ENCODE peak calls at places on chromosome 3, in nine cellular contexts. Z is stomach, D is breast epithelium, Q is GM12878, N is K562, C is sigmoid colon, F is HepG2, B is transverse colon, Y is H1. M is an unnamed sample. For H3K36me3, the result is how much of the 10 kb centered on the place peaks cover.

GRCh38 chr3:108060331-108060730 is 30.5 kb downstream of the CD47 start:
- DNase-seq in D (no peak), C (no peak), Y (no peak), Q (no peak), N (no peak), Z (no peak), F (no peak), B (no peak), M (no peak)

GRCh38 chr3:157938154-157938774 is 168.0 kb downstream of the SHOX2 start:
- DNase-seq in C (no peak), Y (no peak), B (no peak), Z (no peak), Q (no peak), D (no peak), N (no peak), F (no peak), M (no peak)

GRCh38 chr3:173547070-173547469 is 149.5 kb downstream of the NLGN1 start:
- DNase-seq in Q (no peak), D (no peak), N (no peak), Z (no peak), C (no peak), Y (no peak), B (no peak), F (no peak), M (no peak)

GRCh38 chr3:183354325-183354831 is 74.0 kb downstream of the MCF2L2 start:
- DNase-seq in C (no peak), N (peak), Y (no peak), D (no peak), Z (no peak), B (no peak), Q (no peak), F (no peak), M (no peak)

GRCh38 chr3:12832350-12833225 is 8.8 kb downstream of the RPL32 start:
- DNase-seq in Z (no peak), N (no peak), F (no peak), D (no peak), B (no peak), Y (no peak), C (no peak), Q (no peak), M (no peak)

GRCh38 chr3:156761713-156762575 is 64.2 kb upstream of the LEKR1 start:
- DNase-seq in D (no peak), F (no peak), B (no peak), C (no peak), Y (no peak), N (no peak), Z (no peak), Q (no peak), M (no peak)

GRCh38 chr3:72462611-72463011 is 385.6 kb downstream of the SHQ1 start:
- DNase-seq in C (no peak), Z (no peak), B (no peak), Y (no peak), F (peak), N (no peak), Q (no peak), D (no peak), M (no peak)

GRCh38 chr3:167941234-167941995 is 154.3 kb downstream of the GOLIM4 start:
- DNase-seq in Y (no peak), Z (no peak), Q (no peak), D (peak), N (peak), C (peak), F (no peak), B (peak), M (no peak)

GRCh38 chr3:108380128-108380795 is 83.9 kb downstream of the HHLA2 start:
- DNase-seq in Y (no peak), Z (no peak), D (no peak), Q (no peak), C (no peak), N (no peak), B (no peak), F (no peak), M (no peak)

GRCh38 chr3:54866221-54866620 is 61.6 kb downstream of the LRTM1 start:
- DNase-seq in F (no peak), N (no peak), Z (no peak), Y (no peak), Q (no peak), C (no peak), D (no peak), B (no peak), M (no peak)

GRCh38 chr3:182886497-182886896 is 93.2 kb downstream of the ATP11B start:
- DNase-seq in D (no peak), Y (no peak), C (no peak), Z (no peak), N (no peak), B (no peak), F (no peak), Q (no peak), M (no peak)

GRCh38 chr3:12476238-12476897 is 7.9 kb upstream of the TSEN2 start:
- DNase-seq in Y (no peak), N (no peak), D (no peak), Z (no peak), Q (no peak), B (no peak), F (no peak), C (peak), M (no peak)

GRCh38 chr3:42539871-42540714 is 37.6 kb downstream of the VIPR1 start:
- DNase-seq in D (peak), Y (peak), N (peak), Q (no peak), C (peak), Z (peak), B (peak), F (peak), M (peak)

GRCh38 chr3:139934557-139935070 is 371 bp upstream of the CLSTN2 start:
- DNase-seq in N (no peak), Z (no peak), D (no peak), Y (peak), Q (no peak), B (peak), C (peak), F (no peak), M (no peak)

GRCh38 chr3:36941162-36941561 is 3.7 kb downstream of the TRANK1 start:
- DNase-seq in D (no peak), C (no peak), Q (no peak), Z (no peak), B (no peak), F (no peak), N (no peak), Y (peak), M (no peak)

GRCh38 chr3:36763850-36764703 is at the start of gene DCLK3:
- DNase-seq in B (no peak), D (no peak), Y (peak), Q (no peak), Z (no peak), F (no peak), N (no peak), C (no peak), M (no peak)

GRCh38 chr3:42762046-42762724 is 10.9 kb downstream of the CCDC13 start:
- DNase-seq in Z (no peak), N (no peak), Y (no peak), F (no peak), D (no peak), C (no peak), B (no peak), Q (no peak), M (no peak)

GRCh38 chr3:43526956-43527355 is 94.9 kb downstream of the ANO10 start:
- DNase-seq in C (no peak), Q (no peak), N (no peak), F (no peak), B (no peak), D (no peak), Z (no peak), Y (no peak), M (no peak)

GRCh38 chr3:137809523-137809922 is 45.4 kb downstream of the SOX14 start:
- DNase-seq in B (no peak), Y (no peak), Z (no peak), C (no peak), F (no peak), D (no peak), N (no peak), Q (no peak), M (no peak)

GRCh38 chr3:89038864-89039263 is 68.6 kb upstream of the EPHA3 start:
- DNase-seq in Q (no peak), B (no peak), Y (no peak), D (no peak), Z (no peak), N (no peak), C (no peak), F (no peak), M (no peak)

GRCh38 chr3:71754610-71755253 is 1.1 kb downstream of the GPR27 start:
- DNase-seq in Q (no peak), N (no peak), F (no peak), Y (peak), C (no peak), D (no peak), B (no peak), Z (no peak), M (no peak)

GRCh38 chr3:67083277-67083676 is 85.2 kb downstream of the KBTBD8 start:
- DNase-seq in Q (peak), Z (no peak), C (no peak), B (no peak), D (no peak), N (peak), F (no peak), Y (no peak), M (no peak)

GRCh38 chr3:43995929-43996378 is 245.7 kb upstream of the TOPAZ1 start:
- DNase-seq in Y (peak), D (no peak), Z (no peak), C (no peak), Q (no peak), N (no peak), F (no peak), B (no peak), M (no peak)

GRCh38 chr3:3212781-3213416 is 33.4 kb upstream of the CRBN start:
- DNase-seq in F (no peak), C (no peak), Y (no peak), Z (no peak), B (no peak), Q (no peak), D (no peak), N (no peak), M (no peak)

GRCh38 chr3:3216401-3216800 is 36.9 kb upstream of the CRBN start:
- DNase-seq in D (no peak), Q (no peak), N (no peak), Y (no peak), F (no peak), Z (no peak), B (no peak), C (no peak), M (no peak)
- TF ChIP-seq POLR2AphosphoS5 in D (no peak), Q (no peak), N (no peak), Y (no peak), F (no peak), Z (no peak), B (no peak), C (no peak), M (no peak)

DNA sequence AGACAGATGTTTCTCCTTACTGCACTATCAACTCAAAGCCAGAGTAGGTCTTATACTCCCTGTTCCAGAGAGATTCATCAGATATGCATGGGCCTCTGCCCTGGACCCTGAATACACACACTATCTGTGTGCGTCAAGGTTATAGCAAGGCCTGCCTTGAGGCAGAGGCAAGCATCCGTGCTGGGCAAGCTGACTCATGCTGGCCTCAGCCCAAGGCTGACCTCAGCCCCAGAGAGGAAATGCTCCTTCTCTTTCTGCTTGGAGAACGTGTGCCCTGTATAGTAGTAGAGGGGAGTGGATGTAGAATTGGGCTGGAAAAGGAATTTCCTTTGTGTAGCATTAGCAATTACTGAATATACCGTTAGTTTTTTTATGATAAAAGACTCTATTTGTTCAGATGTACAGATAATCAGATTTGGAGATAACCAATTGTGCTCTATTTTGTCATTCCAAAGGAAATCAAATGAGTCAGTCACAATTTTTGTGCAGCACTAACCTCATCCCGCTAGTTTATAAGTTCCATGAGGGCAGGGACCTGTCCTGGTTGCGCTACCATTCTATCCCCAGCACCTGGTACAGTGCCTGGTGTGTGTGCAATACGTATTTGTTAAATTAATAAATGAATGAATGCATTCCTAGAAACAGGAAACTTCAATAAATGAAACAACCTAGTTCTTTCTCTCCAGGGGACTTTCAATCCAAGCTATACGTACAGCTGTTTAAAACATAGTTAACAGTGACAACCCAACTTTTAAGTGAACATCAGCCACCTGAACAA is 13.3 kb upstream of the PAQR9 start:
- DNase-seq in N (peak), Q (no peak), D (peak), Y (no peak), F (peak), C (peak), B (peak), Z (peak), M (no peak)
- TF ChIP-seq POLR2A in N (peak), Q (no peak), D (no peak), Y (no peak), F (no peak), C (no peak), B (no peak), Z (no peak), M (no peak)

GRCh38 chr3:101329016-101329673 is 8.8 kb upstream of the IMPG2 start:
- DNase-seq in Q (no peak), Z (no peak), N (no peak), Y (no peak), B (no peak), F (no peak), D (no peak), C (no peak), M (no peak)

DNA sequence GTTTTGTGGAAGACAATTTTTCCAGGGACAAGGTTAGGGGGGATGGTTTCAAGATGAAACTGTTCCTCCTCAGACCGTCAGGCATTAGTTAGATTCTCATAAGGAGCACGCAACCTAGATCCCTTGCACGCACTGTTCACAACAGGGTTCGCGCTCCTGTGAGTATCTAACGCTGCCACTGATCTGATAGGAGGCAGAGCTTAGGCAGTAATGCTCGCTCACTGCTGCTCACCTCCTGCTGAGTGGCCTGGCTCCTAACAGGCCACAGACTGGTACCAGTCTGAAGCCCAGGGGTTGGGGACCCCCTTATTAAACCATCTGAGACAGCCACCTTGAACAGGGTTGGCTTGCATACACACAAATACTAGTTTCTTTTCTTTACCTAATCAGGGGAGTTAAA is 13.5 kb upstream of the IMPG2 start:
- DNase-seq in D (no peak), Z (no peak), C (no peak), Y (peak), B (no peak), N (peak), Q (no peak), F (no peak), M (no peak)
- H3K36me3 ChIP-seq in D (under half), Z (under half), C (half or more), Y (under half), B (under half), N (under half), Q (under half), F (under half), M (under half)

DNA sequence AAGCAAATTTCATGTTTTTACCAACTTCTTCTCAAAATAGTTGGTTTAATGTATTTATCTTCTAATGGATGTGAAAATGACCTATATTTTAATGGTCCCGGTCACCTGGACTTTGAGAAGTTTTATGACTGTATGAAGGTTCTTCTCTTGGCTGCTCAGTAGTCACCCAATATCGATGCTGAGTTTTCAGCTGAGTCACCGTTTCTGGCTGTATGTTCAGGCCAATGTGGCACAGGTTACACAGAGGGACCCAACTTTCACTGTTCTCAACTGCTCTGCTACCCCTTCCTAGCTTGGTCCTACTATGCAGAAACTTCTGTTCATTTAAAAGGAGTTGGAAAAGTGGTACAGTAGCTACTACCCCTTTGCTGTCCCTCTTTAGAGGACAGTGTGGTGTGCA is 25.8 kb downstream of the VGLL3 start:
- DNase-seq in Y (no peak), C (no peak), F (no peak), B (no peak), Z (no peak), D (no peak), N (no peak), Q (no peak), M (no peak)
- TF ChIP-seq POLR2AphosphoS5 in Y (no peak), C (no peak), F (no peak), B (no peak), Z (no peak), D (no peak), N (no peak), Q (no peak), M (no peak)

GRCh38 chr3:126654571-126655393 is at the start of gene TXNRD3:
- DNase-seq in B (peak), N (peak), D (peak), Z (peak), Y (peak), F (peak), Q (no peak), C (peak), M (peak)
- TF ChIP-seq POLR2A in B (peak), N (no peak), D (no peak), Z (no peak), Y (peak), F (peak), Q (peak), C (no peak), M (peak)

GRCh38 chr3:105773291-105773690 is 95.5 kb downstream of the CBLB start:
- DNase-seq in Z (no peak), C (no peak), D (no peak), N (no peak), Y (no peak), Q (no peak), B (no peak), F (no peak), M (no peak)
- H3K36me3 ChIP-seq in Z (under half), C (under half), D (under half), N (under half), Y (under half), Q (under half), B (under half), F (under half), M (under half)

GRCh38 chr3:189531271-189531670 is 99.9 kb upstream of the TP63 start:
- DNase-seq in F (no peak), D (no peak), Z (no peak), Q (no peak), B (no peak), Y (no peak), N (no peak), C (no peak), M (no peak)

GRCh38 chr3:189530822-189531221 is 100.4 kb upstream of the TP63 start:
- DNase-seq in D (no peak), F (no peak), N (no peak), B (no peak), Q (no peak), Y (no peak), Z (no peak), C (no peak), M (no peak)

GRCh38 chr3:189529889-189530288 is 101.3 kb upstream of the TP63 start:
- DNase-seq in D (no peak), C (no peak), Z (no peak), Y (no peak), N (no peak), B (no peak), Q (no peak), F (no peak), M (no peak)

GRCh38 chr3:189534546-189534945 is 96.6 kb upstream of the TP63 start:
- DNase-seq in D (no peak), B (no peak), Z (no peak), C (no peak), N (no peak), Q (no peak), F (no peak), Y (no peak), M (no peak)

GRCh38 chr3:189529468-189529867 is 101.7 kb upstream of the TP63 start:
- DNase-seq in Q (no peak), Z (no peak), D (no peak), C (no peak), Y (no peak), B (no peak), F (no peak), N (no peak), M (no peak)
- TF ChIP-seq POLR2AphosphoS5 in Q (no peak), Z (no peak), D (no peak), C (no peak), Y (no peak), B (no peak), F (no peak), N (no peak), M (no peak)

GRCh38 chr3:148697311-148698189 is at the start of gene AGTR1:
- DNase-seq in F (no peak), B (peak), Z (peak), N (no peak), C (peak), Q (no peak), Y (peak), D (peak), M (no peak)
- TF ChIP-seq POLR2A in F (peak), B (no peak), Z (no peak), N (no peak), C (peak), Q (no peak), Y (no peak), D (no peak), M (no peak)

DNA sequence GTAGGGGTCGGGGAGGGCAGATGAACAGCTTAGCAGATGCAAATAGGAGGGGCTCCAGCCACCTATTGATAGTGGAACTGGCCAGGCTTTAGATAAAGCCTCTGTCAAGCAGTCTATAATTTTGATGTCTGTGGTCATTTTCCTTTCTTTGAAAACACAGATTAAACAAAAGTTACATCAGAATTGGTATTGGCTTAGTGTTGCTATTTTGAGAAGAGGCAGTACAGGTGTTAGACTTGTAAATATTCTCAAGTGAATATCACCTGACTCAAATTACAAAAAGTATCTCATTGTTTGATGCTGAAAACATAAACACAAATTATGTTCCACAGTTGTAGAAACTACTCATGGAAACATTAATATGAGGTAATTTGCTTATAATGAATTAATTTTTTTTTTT is 18.1 kb downstream of the GHRL start:
- DNase-seq in N (no peak), Z (no peak), Q (no peak), F (no peak), B (no peak), D (no peak), Y (no peak), C (no peak), M (no peak)
- H3K36me3 ChIP-seq in N (half or more), Z (half or more), Q (under half), F (half or more), B (under half), D (under half), Y (under half), C (half or more), M (under half)

DNA sequence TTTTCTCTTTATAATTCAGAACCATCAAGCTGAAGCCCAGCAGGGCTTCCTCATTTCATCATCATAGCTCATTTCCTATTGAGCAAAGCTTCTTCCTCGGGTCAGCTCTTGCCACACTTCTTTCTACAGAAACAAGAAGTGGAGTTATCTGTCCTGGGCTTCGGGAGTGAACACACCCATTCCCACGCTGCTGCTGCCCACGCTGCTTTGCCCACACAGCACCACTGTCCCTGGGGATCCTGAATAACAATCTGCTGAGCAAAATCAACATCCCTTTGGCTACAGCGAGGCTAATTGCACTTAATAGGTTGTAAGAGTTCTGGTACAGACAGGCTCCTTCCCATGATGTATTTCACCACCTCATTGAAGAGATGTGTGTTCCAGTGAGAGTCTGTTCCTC is 23.7 kb downstream of the CEP19 start:
- DNase-seq in F (no peak), B (peak), N (no peak), Z (no peak), D (no peak), Q (no peak), C (peak), Y (no peak), M (no peak)
- TF ChIP-seq POLR2AphosphoS5 in F (no peak), B (no peak), N (no peak), Z (no peak), D (no peak), Q (no peak), C (no peak), Y (no peak), M (no peak)

M was measured in prostate gland.